ENCODE peak calls at places on chromosomes 13 and 19, in nine cellular contexts. One of them, this sample, is unnamed.

GRCh38 chr13:78659450-78660110 is 625 bp upstream of the OBI1 start:
- DNase-seq in GM23248: peak; percentile 16
- DNase-seq in CD4-positive, alpha-beta T cell: no peak
- DNase-seq in BJ: no peak
- DNase-seq in PC-3: no peak
- DNase-seq in IMR-90: peak; percentile 1
- DNase-seq in left ventricle myocardium inferior: no peak
- DNase-seq in heart right ventricle: no peak
- DNase-seq in heart left ventricle: no peak
- DNase-seq in this sample: no peak

GRCh38 chr19:7471696-7472620 is 16.9 kb downstream of the PEX11G start:
- DNase-seq in GM23248: no peak
- DNase-seq in CD4-positive, alpha-beta T cell: no peak
- DNase-seq in BJ: no peak
- DNase-seq in PC-3: no peak
- DNase-seq in IMR-90: no peak
- DNase-seq in left ventricle myocardium inferior: no peak
- DNase-seq in heart right ventricle: no peak
- DNase-seq in heart left ventricle: no peak
- DNase-seq in this sample: no peak

GRCh38 chr19:12365372-12366162 is at the start of gene ZNF442:
- DNase-seq in GM23248: peak; percentile 97
- DNase-seq in CD4-positive, alpha-beta T cell: peak; percentile 75
- DNase-seq in BJ: peak; percentile 84
- DNase-seq in PC-3: peak; percentile 96
- DNase-seq in IMR-90: peak; percentile 93
- DNase-seq in left ventricle myocardium inferior: peak; percentile 97
- DNase-seq in heart right ventricle: peak; percentile 99
- DNase-seq in heart left ventricle: peak; percentile 97
- DNase-seq in this sample: peak; percentile 98

GRCh38 chr13:112569771-112570288 is 18.1 kb downstream of the TUBGCP3 start:
- DNase-seq in GM23248: no peak
- DNase-seq in CD4-positive, alpha-beta T cell: no peak
- DNase-seq in BJ: no peak
- DNase-seq in PC-3: no peak
- DNase-seq in IMR-90: no peak
- DNase-seq in left ventricle myocardium inferior: no peak
- DNase-seq in heart right ventricle: no peak
- DNase-seq in heart left ventricle: no peak
- DNase-seq in this sample: no peak

GRCh38 chr19:29843180-29844051 is 31.6 kb downstream of the CCNE1 start:
- DNase-seq in GM23248: peak; percentile 40
- DNase-seq in CD4-positive, alpha-beta T cell: no peak
- DNase-seq in BJ: no peak
- DNase-seq in PC-3: no peak
- DNase-seq in IMR-90: no peak
- DNase-seq in left ventricle myocardium inferior: peak; percentile 36
- DNase-seq in heart right ventricle: peak; percentile 40
- DNase-seq in heart left ventricle: peak; percentile 42
- DNase-seq in this sample: peak; percentile 27

GRCh38 chr13:44331912-44332840 is 41.4 kb upstream of the SERP2 start:
- DNase-seq in GM23248: peak; percentile 72
- DNase-seq in CD4-positive, alpha-beta T cell: no peak
- DNase-seq in BJ: peak; percentile 39
- DNase-seq in PC-3: peak; percentile 24
- DNase-seq in IMR-90: peak; percentile 84
- DNase-seq in left ventricle myocardium inferior: peak; percentile 69
- DNase-seq in heart right ventricle: peak; percentile 85
- DNase-seq in heart left ventricle: peak; percentile 77
- DNase-seq in this sample: peak; percentile 83

GRCh38 chr19:52734340-52734892 is 428 bp downstream of the ZNF611 start:
- DNase-seq in GM23248: peak; percentile 57
- DNase-seq in CD4-positive, alpha-beta T cell: no peak
- DNase-seq in BJ: no peak
- DNase-seq in PC-3: no peak
- DNase-seq in IMR-90: no peak
- DNase-seq in left ventricle myocardium inferior: peak; percentile 24
- DNase-seq in heart right ventricle: no peak
- DNase-seq in heart left ventricle: peak; percentile 30
- DNase-seq in this sample: peak; percentile 58

GRCh38 chr13:73984949-73985691 is 149.1 kb downstream of the KLF12 start:
- DNase-seq in GM23248: no peak
- DNase-seq in CD4-positive, alpha-beta T cell: peak; percentile 72
- DNase-seq in BJ: no peak
- DNase-seq in PC-3: no peak
- DNase-seq in IMR-90: no peak
- DNase-seq in left ventricle myocardium inferior: peak; percentile 17
- DNase-seq in heart right ventricle: peak; percentile 29
- DNase-seq in heart left ventricle: no peak
- DNase-seq in this sample: no peak

GRCh38 chr13:38866649-38867048 is 124.0 kb downstream of the STOML3 start:
- DNase-seq in GM23248: no peak
- DNase-seq in CD4-positive, alpha-beta T cell: no peak
- DNase-seq in BJ: no peak
- DNase-seq in PC-3: peak; percentile 34
- DNase-seq in IMR-90: no peak
- DNase-seq in left ventricle myocardium inferior: no peak
- DNase-seq in heart right ventricle: no peak
- DNase-seq in heart left ventricle: no peak
- DNase-seq in this sample: no peak

GRCh38 chr13:22061371-22061805 is 390.5 kb downstream of the FGF9 start:
- DNase-seq in GM23248: no peak
- DNase-seq in CD4-positive, alpha-beta T cell: peak; percentile 56
- DNase-seq in BJ: no peak
- DNase-seq in PC-3: no peak
- DNase-seq in IMR-90: no peak
- DNase-seq in left ventricle myocardium inferior: no peak
- DNase-seq in heart right ventricle: no peak
- DNase-seq in heart left ventricle: no peak
- DNase-seq in this sample: no peak

GRCh38 chr13:78764665-78765064 is 105.7 kb upstream of the OBI1 start:
- DNase-seq in GM23248: no peak
- DNase-seq in CD4-positive, alpha-beta T cell: no peak
- DNase-seq in BJ: no peak
- DNase-seq in PC-3: no peak
- DNase-seq in IMR-90: no peak
- DNase-seq in left ventricle myocardium inferior: no peak
- DNase-seq in heart right ventricle: no peak
- DNase-seq in heart left ventricle: no peak
- DNase-seq in this sample: no peak

GRCh38 chr19:50844296-50844935 is 10.3 kb upstream of the KLK3 start:
- DNase-seq in GM23248: no peak
- DNase-seq in CD4-positive, alpha-beta T cell: no peak
- DNase-seq in BJ: no peak
- DNase-seq in PC-3: no peak
- DNase-seq in IMR-90: no peak
- DNase-seq in left ventricle myocardium inferior: no peak
- DNase-seq in heart right ventricle: no peak
- DNase-seq in heart left ventricle: no peak
- DNase-seq in this sample: no peak

GRCh38 chr19:50842130-50842529 is 8.8 kb upstream of the KLK15 start:
- DNase-seq in GM23248: no peak
- DNase-seq in CD4-positive, alpha-beta T cell: no peak
- DNase-seq in BJ: no peak
- DNase-seq in PC-3: no peak
- DNase-seq in IMR-90: no peak
- DNase-seq in left ventricle myocardium inferior: no peak
- DNase-seq in heart right ventricle: no peak
- DNase-seq in heart left ventricle: no peak
- DNase-seq in this sample: no peak

GRCh38 chr19:50843205-50843604 is 9.8 kb upstream of the KLK15 start:
- DNase-seq in GM23248: no peak
- DNase-seq in CD4-positive, alpha-beta T cell: no peak
- DNase-seq in BJ: no peak
- DNase-seq in PC-3: no peak
- DNase-seq in IMR-90: no peak
- DNase-seq in left ventricle myocardium inferior: no peak
- DNase-seq in heart right ventricle: no peak
- DNase-seq in heart left ventricle: no peak
- DNase-seq in this sample: no peak

GRCh38 chr19:50839712-50840655 is 6.6 kb upstream of the KLK15 start:
- DNase-seq in GM23248: no peak
- DNase-seq in CD4-positive, alpha-beta T cell: no peak
- DNase-seq in BJ: no peak
- DNase-seq in PC-3: no peak
- DNase-seq in IMR-90: no peak
- DNase-seq in left ventricle myocardium inferior: no peak
- DNase-seq in heart right ventricle: no peak
- DNase-seq in heart left ventricle: no peak
- DNase-seq in this sample: no peak

DNA sequence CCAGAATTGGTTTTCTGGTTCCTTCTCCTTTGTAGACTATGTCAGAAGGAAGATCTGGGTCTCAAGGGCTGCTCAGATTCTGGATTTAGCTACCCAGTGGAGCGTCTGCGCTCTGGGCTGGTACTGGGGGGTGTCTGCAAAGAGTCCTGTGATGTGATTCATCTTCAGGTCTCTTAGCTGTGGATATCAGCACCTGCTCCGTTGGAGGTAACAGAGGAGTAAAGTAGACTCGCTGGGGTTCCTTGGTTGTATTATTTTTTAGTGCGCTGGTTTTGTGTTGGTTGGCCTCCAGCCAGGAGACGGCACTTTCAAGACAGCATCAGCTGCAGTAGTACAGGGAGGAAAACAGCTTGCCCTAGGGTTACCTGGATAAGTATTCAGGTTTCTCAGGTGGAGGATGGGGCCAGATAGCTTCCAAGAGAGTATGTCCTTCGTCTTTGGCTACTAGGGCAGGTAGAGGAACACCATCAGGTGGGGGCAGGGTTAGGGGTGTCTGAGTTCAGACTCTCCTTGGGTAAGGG is 10.4 kb upstream of the KLK15 start:
- DNase-seq in GM23248: no peak
- DNase-seq in CD4-positive, alpha-beta T cell: no peak
- DNase-seq in BJ: no peak
- DNase-seq in PC-3: no peak
- DNase-seq in IMR-90: no peak
- DNase-seq in left ventricle myocardium inferior: no peak
- DNase-seq in heart right ventricle: no peak
- DNase-seq in heart left ventricle: no peak
- DNase-seq in this sample: no peak
- H3K27me3 ChIP-seq in GM23248: no peaks in the 10 kb centered on the region
- H3K27me3 ChIP-seq in CD4-positive, alpha-beta T cell: no peaks in the 10 kb centered on the region
- H3K27me3 ChIP-seq in BJ: no peaks in the 10 kb centered on the region
- H3K27me3 ChIP-seq in PC-3: peaks cover 76% of the 10 kb centered on the region
- H3K27me3 ChIP-seq in IMR-90: no peaks in the 10 kb centered on the region
- H3K27me3 ChIP-seq in left ventricle myocardium inferior: peaks cover 30% of the 10 kb centered on the region
- H3K27me3 ChIP-seq in heart right ventricle: peaks cover 5% of the 10 kb centered on the region
- H3K27me3 ChIP-seq in heart left ventricle: no peaks in the 10 kb centered on the region
- H3K27me3 ChIP-seq in this sample: no peaks in the 10 kb centered on the region

GRCh38 chr13:110302986-110303385 is 4.0 kb downstream of the COL4A1 start:
- DNase-seq in GM23248: no peak
- DNase-seq in CD4-positive, alpha-beta T cell: no peak
- DNase-seq in BJ: no peak
- DNase-seq in PC-3: no peak
- DNase-seq in IMR-90: no peak
- DNase-seq in left ventricle myocardium inferior: no peak
- DNase-seq in heart right ventricle: no peak
- DNase-seq in heart left ventricle: peak; percentile 9
- DNase-seq in this sample: no peak
- H3K27me3 ChIP-seq in GM23248: no peaks in the 10 kb centered on the region
- H3K27me3 ChIP-seq in CD4-positive, alpha-beta T cell: peaks cover 59% of the 10 kb centered on the region
- H3K27me3 ChIP-seq in BJ: no peaks in the 10 kb centered on the region
- H3K27me3 ChIP-seq in PC-3: no peaks in the 10 kb centered on the region
- H3K27me3 ChIP-seq in IMR-90: no peaks in the 10 kb centered on the region
- H3K27me3 ChIP-seq in left ventricle myocardium inferior: no peaks in the 10 kb centered on the region
- H3K27me3 ChIP-seq in heart right ventricle: no peaks in the 10 kb centered on the region
- H3K27me3 ChIP-seq in heart left ventricle: no peaks in the 10 kb centered on the region
- H3K27me3 ChIP-seq in this sample: no peaks in the 10 kb centered on the region

GRCh38 chr13:40275155-40275554 is 391.3 kb downstream of the FOXO1 start:
- DNase-seq in GM23248: no peak
- DNase-seq in CD4-positive, alpha-beta T cell: no peak
- DNase-seq in BJ: no peak
- DNase-seq in PC-3: no peak
- DNase-seq in IMR-90: no peak
- DNase-seq in left ventricle myocardium inferior: no peak
- DNase-seq in heart right ventricle: no peak
- DNase-seq in heart left ventricle: no peak
- DNase-seq in this sample: no peak
- H3K27me3 ChIP-seq in GM23248: no peaks in the 10 kb centered on the region
- H3K27me3 ChIP-seq in CD4-positive, alpha-beta T cell: no peaks in the 10 kb centered on the region
- H3K27me3 ChIP-seq in BJ: no peaks in the 10 kb centered on the region
- H3K27me3 ChIP-seq in PC-3: no peaks in the 10 kb centered on the region
- H3K27me3 ChIP-seq in IMR-90: no peaks in the 10 kb centered on the region
- H3K27me3 ChIP-seq in left ventricle myocardium inferior: no peaks in the 10 kb centered on the region
- H3K27me3 ChIP-seq in heart right ventricle: no peaks in the 10 kb centered on the region
- H3K27me3 ChIP-seq in heart left ventricle: no peaks in the 10 kb centered on the region
- H3K27me3 ChIP-seq in this sample: no peaks in the 10 kb centered on the region

GRCh38 chr19:17616961-17617806 is 61.7 kb downstream of the COLGALT1 start:
- DNase-seq in GM23248: peak; percentile 30
- DNase-seq in CD4-positive, alpha-beta T cell: no peak
- DNase-seq in BJ: no peak
- DNase-seq in PC-3: no peak
- DNase-seq in IMR-90: peak; percentile 9
- DNase-seq in left ventricle myocardium inferior: no peak
- DNase-seq in heart right ventricle: no peak
- DNase-seq in heart left ventricle: no peak
- DNase-seq in this sample: no peak

GRCh38 chr19:17617807-17618192 is 62.4 kb downstream of the COLGALT1 start:
- DNase-seq in GM23248: no peak
- DNase-seq in CD4-positive, alpha-beta T cell: no peak
- DNase-seq in BJ: no peak
- DNase-seq in PC-3: no peak
- DNase-seq in IMR-90: no peak
- DNase-seq in left ventricle myocardium inferior: no peak
- DNase-seq in heart right ventricle: no peak
- DNase-seq in heart left ventricle: no peak
- DNase-seq in this sample: no peak

GRCh38 chr19:17618919-17619318 is 63.5 kb downstream of the COLGALT1 start:
- DNase-seq in GM23248: no peak
- DNase-seq in CD4-positive, alpha-beta T cell: no peak
- DNase-seq in BJ: no peak
- DNase-seq in PC-3: no peak
- DNase-seq in IMR-90: no peak
- DNase-seq in left ventricle myocardium inferior: no peak
- DNase-seq in heart right ventricle: no peak
- DNase-seq in heart left ventricle: no peak
- DNase-seq in this sample: no peak

GRCh38 chr19:17616686-17616960 is 61.2 kb downstream of the COLGALT1 start:
- DNase-seq in GM23248: no peak
- DNase-seq in CD4-positive, alpha-beta T cell: no peak
- DNase-seq in BJ: no peak
- DNase-seq in PC-3: no peak
- DNase-seq in IMR-90: no peak
- DNase-seq in left ventricle myocardium inferior: no peak
- DNase-seq in heart right ventricle: no peak
- DNase-seq in heart left ventricle: no peak
- DNase-seq in this sample: no peak

DNA sequence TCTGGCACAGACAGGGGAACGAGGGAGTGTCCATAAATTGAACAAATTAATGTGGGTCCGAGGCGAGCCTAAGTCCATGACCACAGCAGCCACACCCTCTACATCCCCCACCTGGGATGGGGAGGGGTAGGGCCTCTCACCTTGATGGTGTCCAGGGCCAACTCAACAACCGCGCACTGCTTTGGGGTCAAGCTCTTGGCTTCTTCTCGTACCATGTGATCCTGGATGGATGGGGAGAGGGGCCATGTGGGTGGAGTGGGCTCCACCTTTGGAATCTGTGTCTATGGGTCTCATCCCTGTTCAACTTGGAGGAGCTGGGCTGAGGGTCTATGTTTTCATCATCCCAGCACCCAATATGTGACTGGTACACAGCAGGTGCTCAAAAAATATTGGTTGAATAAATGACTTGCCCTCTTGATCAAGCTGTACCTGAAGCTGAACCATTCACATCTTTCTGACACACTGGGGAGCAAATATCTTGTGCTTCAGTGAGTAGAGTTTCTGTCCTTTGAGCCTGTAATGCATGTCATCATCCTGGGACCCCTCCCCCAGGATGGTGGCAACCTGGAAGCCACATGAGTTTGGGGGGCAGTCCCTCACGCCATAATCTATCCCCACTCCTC is 62.9 kb downstream of the COLGALT1 start:
- DNase-seq in GM23248: no peak
- DNase-seq in CD4-positive, alpha-beta T cell: no peak
- DNase-seq in BJ: no peak
- DNase-seq in PC-3: no peak
- DNase-seq in IMR-90: no peak
- DNase-seq in left ventricle myocardium inferior: no peak
- DNase-seq in heart right ventricle: no peak
- DNase-seq in heart left ventricle: no peak
- DNase-seq in this sample: no peak
- H3K27me3 ChIP-seq in GM23248: peaks cover 8% of the 10 kb centered on the region
- H3K27me3 ChIP-seq in CD4-positive, alpha-beta T cell: peaks cover 46% of the 10 kb centered on the region
- H3K27me3 ChIP-seq in BJ: no peaks in the 10 kb centered on the region
- H3K27me3 ChIP-seq in PC-3: no peaks in the 10 kb centered on the region
- H3K27me3 ChIP-seq in IMR-90: peaks cover 6% of the 10 kb centered on the region
- H3K27me3 ChIP-seq in left ventricle myocardium inferior: peaks cover 47% of the 10 kb centered on the region
- H3K27me3 ChIP-seq in heart right ventricle: peaks cover 19% of the 10 kb centered on the region
- H3K27me3 ChIP-seq in heart left ventricle: no peaks in the 10 kb centered on the region
- H3K27me3 ChIP-seq in this sample: peaks cover 46% of the 10 kb centered on the region

This sample was measured in adipocyte.